ENCODE peak calls at places on chromosomes 7 and 10, in eight cellular contexts. D is iPS DF 19.7; I is NCI-H510A; X is activated CD8-positive, alpha-beta T cell treated with anti-CD3 and anti-CD28 coated beads, Interleukin-2, amount 10 ng/mL, durations not matched to agents 7 days and 5 days; T is ACHN; B is Daoy; F is cardiac septum; L is EL. K is an unnamed sample.

GRCh38 chr10:132400547-132401151 is 3.6 kb downstream of the PWWP2B start:
- DNase-seq in D (no peak), I (no peak), X (no peak), T (no peak), B (no peak), F (no peak), L (no peak), K (no peak)

GRCh38 chr7:117098457-117098856 is 145.2 kb downstream of the ST7 start:
- DNase-seq in D (no peak), I (no peak), X (no peak), T (no peak), B (peak; percentile 68), F (no peak), L (peak; percentile 94), K (no peak)

GRCh38 chr10:133391249-133391635 is 2.7 kb upstream of the MTG1 start:
- DNase-seq in D (no peak), I (no peak), X (peak; percentile 13), T (no peak), B (no peak), F (peak; percentile 43), L (no peak), K (no peak)

GRCh38 chr7:91287685-91288084 is 23.5 kb downstream of the FZD1 start:
- DNase-seq in D (no peak), I (no peak), X (no peak), T (no peak), B (no peak), F (no peak), L (no peak), K (no peak)

GRCh38 chr7:33452805-33453502 is 323.6 kb downstream of the BBS9 start:
- DNase-seq in D (no peak), I (no peak), X (no peak), T (no peak), B (no peak), F (no peak), L (no peak), K (no peak)

GRCh38 chr7:522071-522937 is 2.7 kb upstream of the PDGFA start:
- DNase-seq in D (no peak), I (no peak), X (peak; percentile 44), T (peak; percentile 53), B (peak; percentile 70), F (peak; percentile 86), L (peak; percentile 32), K (peak; percentile 50)

GRCh38 chr7:155342313-155342712 is 44.6 kb downstream of the INSIG1 start:
- DNase-seq in D (no peak), I (no peak), X (no peak), T (no peak), B (no peak), F (no peak), L (no peak), K (no peak)

GRCh38 chr10:124568339-124568738 is 106.7 kb downstream of the LHPP start:
- DNase-seq in D (no peak), I (no peak), X (no peak), T (no peak), B (no peak), F (no peak), L (no peak), K (no peak)

GRCh38 chr10:20041931-20042330 is 225.7 kb downstream of the PLXDC2 start:
- DNase-seq in D (no peak), I (no peak), X (no peak), T (no peak), B (no peak), F (no peak), L (no peak), K (no peak)

GRCh38 chr7:322111-322671 is 32.2 kb downstream of the FOXL3 start:
- DNase-seq in D (no peak), I (no peak), X (peak; percentile 84), T (peak; percentile 65), B (peak; percentile 75), F (peak; percentile 87), L (peak; percentile 35), K (peak; percentile 75)

GRCh38 chr10:126640391-126640790 is 30.1 kb downstream of the C10orf90 start:
- DNase-seq in D (no peak), I (no peak), X (no peak), T (no peak), B (peak; percentile 32), F (no peak), L (peak; percentile 30), K (no peak)

GRCh38 chr7:115748123-115748738 is 282.3 kb downstream of the TFEC start:
- DNase-seq in D (no peak), I (no peak), X (no peak), T (peak; percentile 38), B (no peak), F (no peak), L (peak; percentile 7), K (no peak)

K was measured in DND-41.